ENCODE peak calls at places on chromosome 1, in eight cellular contexts. N, R, O, L, B, D, Z and A are unnamed samples.

GRCh38 chr1:153506831-153507413 is 28.9 kb downstream of the S100A6 start:
- DNase-seq in N (no peak), R (peak; percentile 86), O (no peak), L (peak; percentile 86), B (peak; percentile 12), D (peak; percentile 87), Z (peak; percentile 90), A (no peak)

GRCh38 chr1:150149490-150150453 is at the start of gene PLEKHO1:
- DNase-seq in N (peak; percentile 71), R (peak; percentile 85), O (peak; percentile 68), L (peak; percentile 90), B (peak; percentile 73), D (peak; percentile 68), Z (no peak), A (peak; percentile 80)

GRCh38 chr1:47627471-47628370 is 189.9 kb downstream of the FOXD2 start:
- DNase-seq in N (no peak), R (no peak), O (no peak), L (no peak), B (no peak), D (no peak), Z (no peak), A (no peak)

GRCh38 chr1:39639333-39640130 is at the start of gene HEYL:
- DNase-seq in N (peak; percentile 92), R (peak; percentile 65), O (peak; percentile 38), L (peak; percentile 79), B (no peak), D (peak; percentile 40), Z (no peak), A (peak; percentile 51)

GRCh38 chr1:49346767-49347349 is 570.2 kb upstream of the BEND5 start:
- DNase-seq in N (no peak), R (no peak), O (no peak), L (no peak), B (no peak), D (no peak), Z (no peak), A (no peak)

GRCh38 chr1:167819849-167820683 is 93.9 kb downstream of the ADCY10 start:
- DNase-seq in N (peak; percentile 82), R (peak; percentile 67), O (no peak), L (peak; percentile 90), B (peak; percentile 54), D (peak; percentile 80), Z (peak; percentile 63), A (peak; percentile 56)

GRCh38 chr1:77831976-77832695 is 52.7 kb downstream of the MIGA1 start:
- DNase-seq in N (no peak), R (no peak), O (no peak), L (no peak), B (no peak), D (no peak), Z (no peak), A (no peak)

GRCh38 chr1:247848346-247848745 is 6.7 kb upstream of the OR11L1 start:
- DNase-seq in N (no peak), R (no peak), O (no peak), L (no peak), B (no peak), D (no peak), Z (no peak), A (no peak)

GRCh38 chr1:112393634-112393976 is 2.4 kb upstream of the CTTNBP2NL start:
- DNase-seq in N (no peak), R (no peak), O (no peak), L (peak; percentile 15), B (no peak), D (no peak), Z (no peak), A (no peak)

GRCh38 chr1:47187226-47187925 is 2.5 kb downstream of the PDZK1IP1 start:
- DNase-seq in N (no peak), R (peak; percentile 29), O (no peak), L (no peak), B (no peak), D (no peak), Z (no peak), A (no peak)